ENCODE peak calls at places on chromosomes 11 and 22, in nine cellular contexts. J is left ventricle myocardium inferior; B is CD4-positive, alpha-beta memory T cell; Z is pancreas; I is fibroblast of lung; S is mammary epithelial cell; H is osteoblast; L is psoas muscle; Y is small intestine. V is an unnamed sample. For H3K36me3, the result is how much of the 10 kb centered on the place peaks cover.

GRCh38 chr11:131817701-131818188 is 447.3 kb downstream of the NTM start:
- DNase-seq in L (no peak), B (no peak), J (no peak), S (no peak), H (no peak), Y (no peak), I (no peak), Z (no peak), V (no peak)

GRCh38 chr11:74846770-74847169 is 98.1 kb downstream of the RNF169 start:
- DNase-seq in I (no peak), B (no peak), L (no peak), J (no peak), S (no peak), H (no peak), Z (no peak), Y (no peak), V (no peak)

GRCh38 chr11:66012371-66012945 is 650 bp downstream of the CST6 start:
- DNase-seq in Y (no peak), B (no peak), Z (no peak), I (no peak), H (peak), S (no peak), L (no peak), J (no peak), V (peak)

GRCh38 chr11:33692013-33692504 is 8.6 kb downstream of the C11orf91 start:
- DNase-seq in I (peak), H (no peak), S (peak), Z (peak), B (no peak), J (peak), L (peak), Y (peak), V (no peak)

GRCh38 chr11:14942735-14943134 is 29.4 kb downstream of the CALCA start:
- DNase-seq in L (no peak), B (no peak), I (no peak), Z (no peak), H (no peak), J (no peak), S (no peak), Y (no peak), V (no peak)

GRCh38 chr11:79039122-79039521 is 401.7 kb downstream of the TENM4 start:
- DNase-seq in H (no peak), S (no peak), L (no peak), B (no peak), J (no peak), Z (no peak), I (peak), Y (no peak), V (no peak)

GRCh38 chr11:62875698-62876483 is 4.8 kb upstream of the SLC3A2 start:
- DNase-seq in H (no peak), Y (no peak), I (no peak), Z (no peak), B (no peak), L (no peak), J (no peak), S (no peak), V (no peak)

GRCh38 chr22:17434856-17435255 is 65.6 kb downstream of the CECR2 start:
- DNase-seq in Y (no peak), H (no peak), J (no peak), Z (no peak), B (no peak), S (peak), L (no peak), I (peak), V (no peak)

GRCh38 chr11:76793391-76793811 is 10.2 kb downstream of the TSKU start:
- DNase-seq in H (no peak), Z (no peak), B (no peak), I (no peak), S (no peak), Y (no peak), L (no peak), J (no peak), V (peak)

GRCh38 chr22:30969532-30970355 is 679 bp downstream of the TUG1 start:
- DNase-seq in H (peak), L (no peak), Y (peak), S (peak), I (peak), B (peak), J (peak), Z (no peak), V (peak)

GRCh38 chr11:15969281-15969680 is 387.1 kb downstream of the SOX6 start:
- DNase-seq in Z (peak), Y (peak), H (no peak), B (no peak), S (peak), J (peak), L (peak), I (peak), V (no peak)

GRCh38 chr11:67538823-67539505 is 15.7 kb upstream of the CABP2 start:
- DNase-seq in J (no peak), Z (no peak), Y (no peak), H (no peak), S (no peak), L (no peak), B (no peak), I (no peak), V (no peak)

GRCh38 chr11:82960000-82960778 is 58.7 kb downstream of the DDIAS start:
- DNase-seq in J (no peak), L (no peak), Y (peak), B (peak), H (no peak), I (no peak), S (no peak), Z (no peak), V (no peak)

GRCh38 chr11:134537941-134538340 is 125.9 kb upstream of the B3GAT1 start:
- DNase-seq in Z (no peak), Y (no peak), H (no peak), I (no peak), L (peak), J (no peak), B (no peak), S (no peak), V (peak)

GRCh38 chr11:114169321-114169749 is 109.8 kb downstream of the ZBTB16 start:
- DNase-seq in I (no peak), J (peak), S (no peak), Y (no peak), H (no peak), L (peak), Z (no peak), B (no peak), V (no peak)

GRCh38 chr22:31496735-31497146 is 405 bp downstream of the SFI1 start:
- DNase-seq in Y (no peak), J (no peak), B (peak), I (no peak), L (peak), S (no peak), H (no peak), Z (no peak), V (no peak)

GRCh38 chr11:76664578-76665061 is 5.9 kb downstream of the LRRC32 start:
- DNase-seq in S (no peak), B (no peak), J (no peak), I (no peak), L (no peak), Y (no peak), Z (no peak), H (peak), V (no peak)

GRCh38 chr11:80524330-80524729 is 1083.5 kb upstream of the TENM4 start:
- DNase-seq in H (no peak), B (no peak), I (no peak), Z (no peak), Y (peak), L (no peak), J (no peak), S (no peak), V (no peak)

GRCh38 chr11:128288368-128288767 is 299.0 kb downstream of the ETS1 start:
- DNase-seq in Y (no peak), Z (no peak), L (no peak), I (no peak), S (no peak), B (no peak), J (no peak), H (no peak), V (no peak)

GRCh38 chr22:44500623-44501022 is 2.6 kb upstream of the RTL6 start:
- DNase-seq in I (no peak), Z (no peak), B (no peak), J (no peak), S (no peak), Y (no peak), L (no peak), H (no peak), V (no peak)

GRCh38 chr22:38312261-38312800 is 4.9 kb downstream of the CSNK1E start:
- DNase-seq in S (peak), Z (no peak), Y (no peak), H (peak), J (no peak), L (no peak), B (no peak), I (no peak), V (no peak)

GRCh38 chr11:23233075-23233474 is 372.8 kb upstream of the CCDC179 start:
- DNase-seq in I (peak), S (peak), Z (no peak), B (no peak), J (no peak), L (no peak), Y (no peak), H (no peak), V (no peak)

GRCh38 chr11:78798567-78799170 is 224.0 kb upstream of the NARS2 start:
- DNase-seq in Z (peak), I (peak), Y (peak), S (peak), J (peak), B (peak), L (peak), H (no peak), V (peak)

GRCh38 chr22:41021039-41021654 is 70.0 kb downstream of the RBX1 start:
- DNase-seq in B (no peak), J (peak), S (no peak), Z (peak), I (no peak), L (peak), H (peak), Y (peak), V (peak)

GRCh38 chr11:119169272-119169719 is 771 bp downstream of the NLRX1 start:
- DNase-seq in I (peak), Z (peak), L (peak), B (no peak), S (peak), Y (peak), H (peak), J (peak), V (peak)

GRCh38 chr11:2474059-2474901 is 29.5 kb downstream of the KCNQ1 start:
- DNase-seq in S (no peak), Z (no peak), H (peak), B (no peak), I (no peak), Y (peak), J (peak), L (no peak), V (peak)

GRCh38 chr11:2737226-2737590 is 37.4 kb upstream of the KCNQ1OT1 start:
- DNase-seq in I (no peak), Z (no peak), S (no peak), H (peak), B (no peak), L (no peak), J (no peak), Y (no peak), V (peak)

GRCh38 chr22:30877662-30878515 is 90.7 kb downstream of the MORC2 start:
- DNase-seq in B (no peak), J (no peak), Z (peak), H (peak), Y (no peak), L (no peak), S (no peak), I (no peak), V (peak)

GRCh38 chr22:49769691-49770315 is 57.9 kb downstream of the BRD1 start:
- DNase-seq in J (peak), H (peak), Z (peak), Y (no peak), I (no peak), L (peak), B (peak), S (no peak), V (peak)

GRCh38 chr11:88293931-88294330 is 43.6 kb downstream of the CTSC start:
- DNase-seq in B (no peak), H (peak), S (no peak), I (peak), Y (no peak), J (no peak), Z (no peak), L (no peak), V (no peak)

GRCh38 chr22:49404020-49404419 is 423.7 kb downstream of the BRD1 start:
- DNase-seq in Y (no peak), J (no peak), H (no peak), B (no peak), Z (no peak), L (no peak), S (no peak), I (no peak), V (no peak)

GRCh38 chr11:66768088-66768521 is 39.1 kb upstream of the SPTBN2 start:
- DNase-seq in I (peak), S (peak), H (peak), B (no peak), J (no peak), Z (no peak), Y (no peak), L (no peak), V (no peak)

GRCh38 chr11:44562836-44563460 is 2.5 kb upstream of the CD82 start:
- DNase-seq in S (no peak), H (no peak), J (no peak), Z (no peak), Y (no peak), L (no peak), I (no peak), B (no peak), V (no peak)

GRCh38 chr22:49356428-49356827 is 471.2 kb downstream of the BRD1 start:
- DNase-seq in B (no peak), S (no peak), Z (no peak), J (no peak), I (no peak), H (no peak), Y (no peak), L (no peak), V (no peak)

GRCh38 chr11:41301023-41301422 is 158.4 kb downstream of the LRRC4C start:
- DNase-seq in B (no peak), I (peak), Z (no peak), H (no peak), L (no peak), S (no peak), J (no peak), Y (peak), V (no peak)

DNA sequence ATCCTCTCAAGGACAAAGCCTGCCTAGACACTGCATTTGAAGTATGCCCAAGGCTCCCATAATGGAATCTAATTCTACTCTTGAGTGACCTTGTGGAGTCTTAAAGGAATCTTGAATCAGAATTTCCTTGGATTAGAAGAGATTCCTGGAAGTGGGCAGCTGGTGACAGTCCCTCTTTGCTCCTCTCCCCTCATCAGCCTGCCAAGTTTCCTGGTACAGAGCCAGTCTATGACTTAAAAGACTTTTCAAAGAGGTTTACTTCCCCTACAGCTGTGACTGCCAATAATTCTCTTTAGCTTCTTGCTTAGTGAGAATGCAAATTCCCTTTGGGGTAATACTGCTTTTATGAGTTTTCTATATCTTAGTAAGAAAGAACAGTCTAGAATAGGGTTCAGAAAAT is 183.0 kb downstream of the C11orf87 start:
- DNase-seq in I (no peak), S (no peak), Z (no peak), B (no peak), J (no peak), H (no peak), Y (no peak), L (no peak), V (no peak)
- H3K4me3 ChIP-seq in I (no peak), S (no peak), Z (no peak), B (no peak), J (no peak), H (no peak), Y (no peak), L (no peak), V (no peak)

DNA sequence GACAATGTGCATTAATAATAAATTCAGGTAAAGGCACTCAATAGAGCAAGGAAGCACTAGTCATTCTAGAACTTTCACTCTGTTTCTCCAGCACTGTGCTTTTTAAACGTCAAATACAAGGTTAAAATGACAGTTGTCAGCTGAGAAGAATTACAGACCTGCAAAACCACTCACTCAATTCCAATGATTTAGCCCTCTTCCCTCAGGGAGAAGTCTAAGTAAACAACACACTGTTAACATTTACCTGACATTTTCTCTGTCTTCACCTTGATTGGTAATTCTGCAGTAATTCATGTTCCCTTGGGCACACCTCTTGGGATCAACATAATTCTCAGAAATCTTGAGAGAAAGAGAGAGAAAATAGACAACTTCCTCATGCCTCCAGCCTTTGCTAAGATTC is 517.0 kb upstream of the FAT3 start:
- DNase-seq in I (no peak), Z (no peak), L (no peak), S (no peak), H (no peak), J (no peak), Y (no peak), B (no peak), V (no peak)
- H3K36me3 ChIP-seq in I (under half), Z (under half), L (under half), S (under half), H (under half), J (under half), Y (under half), B (under half), V (under half)

GRCh38 chr11:117814204-117814765 is 10.3 kb downstream of the FXYD2 start:
- DNase-seq in L (no peak), S (no peak), Z (no peak), H (peak), B (no peak), Y (no peak), J (no peak), I (no peak), V (no peak)
- H3K4me3 ChIP-seq in L (no peak), S (no peak), Z (no peak), H (no peak), B (peak), Y (no peak), J (no peak), I (no peak), V (no peak)

DNA sequence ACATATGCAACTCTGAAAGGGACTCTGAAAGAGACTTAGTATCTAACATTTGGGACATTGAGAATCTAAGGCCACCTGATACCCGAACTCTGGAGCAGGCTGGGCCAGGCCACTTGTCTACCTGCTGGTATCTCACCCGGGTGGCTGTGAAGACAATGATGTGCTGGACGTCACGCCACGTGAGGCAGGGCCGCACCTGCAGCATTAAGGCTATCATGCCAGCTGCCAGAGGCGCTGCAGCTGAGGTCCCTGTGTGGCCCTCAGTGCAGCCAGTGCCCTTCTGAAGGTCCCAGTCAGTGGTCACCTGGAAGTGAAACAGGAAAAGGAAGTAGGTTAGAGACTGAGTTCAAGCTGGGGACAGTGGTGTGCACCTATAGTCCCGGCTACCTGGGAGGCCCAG is 12.4 kb downstream of the PCSK7 start:
- DNase-seq in Y (no peak), I (no peak), Z (no peak), L (no peak), B (no peak), J (no peak), H (no peak), S (no peak), V (no peak)
- H3K36me3 ChIP-seq in Y (under half), I (under half), Z (under half), L (half or more), B (half or more), J (half or more), H (under half), S (under half), V (under half)

GRCh38 chr11:9568161-9568853 is 5.2 kb upstream of the WEE1 start:
- DNase-seq in Z (no peak), H (no peak), L (no peak), S (no peak), Y (no peak), J (no peak), B (no peak), I (no peak), V (no peak)

GRCh38 chr11:9571071-9571765 is 2.3 kb upstream of the WEE1 start:
- DNase-seq in S (no peak), J (no peak), Y (no peak), Z (no peak), H (no peak), B (no peak), I (no peak), L (no peak), V (no peak)

GRCh38 chr11:9568854-9569587 is 4.4 kb upstream of the WEE1 start:
- DNase-seq in J (peak), B (peak), H (peak), Z (peak), I (peak), S (peak), L (peak), Y (peak), V (peak)

GRCh38 chr11:9570313-9570712 is 3.2 kb upstream of the WEE1 start:
- DNase-seq in Y (no peak), Z (no peak), I (no peak), S (no peak), L (no peak), H (no peak), J (no peak), B (no peak), V (no peak)

DNA sequence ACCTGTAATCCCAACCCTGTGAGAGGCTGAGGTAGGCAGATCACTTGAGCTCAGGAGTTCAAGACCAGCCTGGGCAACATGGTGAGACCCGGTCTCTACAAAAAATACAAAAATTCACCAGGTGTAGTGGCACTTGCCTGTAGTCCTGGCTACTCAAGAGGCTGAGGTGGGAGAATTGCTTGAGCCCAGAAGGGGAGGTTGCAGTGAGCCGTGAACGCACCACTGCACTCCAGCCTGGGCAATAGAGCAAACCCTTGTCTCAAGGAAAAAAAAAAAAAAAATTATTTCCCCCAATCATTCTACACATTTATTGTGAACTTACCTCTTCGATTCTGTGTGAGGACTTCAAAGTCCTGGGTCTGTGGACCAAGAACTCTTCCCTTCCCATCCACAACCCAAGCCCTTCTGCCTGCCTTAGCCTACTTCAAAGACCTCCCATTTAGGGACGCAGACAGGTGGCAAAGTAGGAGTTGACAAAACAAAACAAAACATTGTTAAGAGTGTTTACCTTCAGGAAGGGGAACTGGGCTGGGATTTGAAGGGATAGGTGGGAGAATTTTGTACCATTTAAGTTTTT is 3.8 kb upstream of the WEE1 start:
- DNase-seq in Z (no peak), L (no peak), H (no peak), I (no peak), Y (no peak), J (no peak), S (no peak), B (no peak), V (no peak)
- H3K4me3 ChIP-seq in Z (no peak), L (no peak), H (no peak), I (no peak), Y (no peak), J (peak), S (peak), B (no peak), V (no peak)

GRCh38 chr22:19892925-19893324 is 38.3 kb upstream of the GNB1L start:
- DNase-seq in J (no peak), L (no peak), B (no peak), Y (no peak), H (no peak), I (peak), S (no peak), Z (no peak), V (no peak)

GRCh38 chr22:19896665-19897355 is 42.1 kb upstream of the GNB1L start:
- DNase-seq in S (no peak), B (no peak), H (no peak), J (no peak), I (no peak), Z (no peak), L (no peak), Y (no peak), V (no peak)

GRCh38 chr22:19897726-19898515 is 43.2 kb upstream of the GNB1L start:
- DNase-seq in H (no peak), S (no peak), I (no peak), J (no peak), L (no peak), B (no peak), Y (no peak), Z (no peak), V (no peak)

GRCh38 chr22:19893363-19893762 is 38.7 kb upstream of the GNB1L start:
- DNase-seq in Y (no peak), L (no peak), J (no peak), I (no peak), Z (no peak), S (no peak), B (no peak), H (no peak), V (no peak)

GRCh38 chr22:19895160-19895849 is 40.6 kb upstream of the GNB1L start:
- DNase-seq in B (no peak), Z (no peak), L (no peak), H (no peak), S (no peak), Y (no peak), J (no peak), I (no peak), V (no peak)
- H3K36me3 ChIP-seq in B (under half), Z (under half), L (half or more), H (under half), S (under half), Y (under half), J (under half), I (under half), V (under half)

GRCh38 chr11:108959124-108959761 is 294.4 kb downstream of the DDX10 start:
- DNase-seq in L (no peak), B (no peak), Y (no peak), Z (no peak), J (no peak), S (no peak), I (peak), H (no peak), V (no peak)
- H3K4me3 ChIP-seq in L (no peak), B (no peak), Y (no peak), Z (no peak), J (no peak), S (no peak), I (peak), H (peak), V (no peak)